ENCODE peak calls at places on chromosomes 16 and 17, in seven cellular contexts. K is amniotic stem cell; H is activated T-cell treated with anti-CD3 and anti-CD28 coated beads, Interleukin-2, amount 50 U/mL, for 72 hours; P is activated naive CD4-positive, alpha-beta T cell treated with anti-CD3 and anti-CD28 coated beads for 36 hours; I is AG08395; X is astrocyte; W is left kidney. V is an unnamed sample.

GRCh38 chr17:37067555-37068111 is 118.9 kb downstream of the AATF start:
- DNase-seq in I (peak; percentile 93), H (no peak), X (peak; percentile 54), K (peak; percentile 28), P (no peak), W (peak; percentile 51), V (peak; percentile 83)

GRCh38 chr17:17422641-17423040 is 54.2 kb upstream of the MED9 start:
- DNase-seq in H (no peak), I (no peak), K (no peak), X (no peak), P (no peak), W (no peak), V (no peak)

GRCh38 chr17:42422958-42423712 is at the start of gene CAVIN1:
- DNase-seq in W (peak; percentile 92), P (peak; percentile 22), I (peak; percentile 100), H (peak; percentile 52), K (peak; percentile 98), X (peak; percentile 95), V (peak; percentile 100)

GRCh38 chr17:18100616-18101015 is 7.9 kb upstream of the MYO15A start:
- DNase-seq in W (no peak), P (no peak), H (no peak), I (no peak), K (no peak), X (no peak), V (no peak)

GRCh38 chr16:4266372-4266771 is 6.5 kb downstream of the TFAP4 start:
- DNase-seq in K (no peak), P (no peak), H (no peak), I (peak; percentile 19), W (no peak), X (no peak), V (peak; percentile 23)

GRCh38 chr17:73396429-73397277 is 84.9 kb upstream of the CDC42EP4 start:
- DNase-seq in X (no peak), P (no peak), K (no peak), W (peak; percentile 43), H (no peak), I (no peak), V (no peak)

GRCh38 chr17:28811594-28812135 is 30.9 kb downstream of the FAM222B start:
- DNase-seq in P (peak; percentile 19), W (peak; percentile 70), I (peak; percentile 6), K (no peak), H (no peak), X (peak; percentile 7), V (peak; percentile 18)

GRCh38 chr17:58313815-58314705 is 14.5 kb downstream of the TSPOAP1 start:
- DNase-seq in I (no peak), H (peak; percentile 1), W (no peak), P (no peak), K (no peak), X (no peak), V (no peak)

GRCh38 chr17:39104046-39104445 is 47.4 kb downstream of the PLXDC1 start:
- DNase-seq in K (no peak), H (no peak), P (no peak), W (no peak), X (peak; percentile 63), I (no peak), V (no peak)

V was measured in GM03348.